ENCODE peak calls at places on chromosome 1, in seven cellular contexts. One of them, this sample, is unnamed.

GRCh38 chr1:225814381-225814780 is 4.5 kb downstream of the EPHX1 start:
- DNase-seq in IMR-90: no peak
- DNase-seq in H9: no peak
- DNase-seq in H1: no peak
- DNase-seq in neuronal stem cell: no peak
- DNase-seq in mesenchymal stem cell: no peak
- DNase-seq in mesendoderm: no peak
- DNase-seq in this sample: no peak

GRCh38 chr1:245969274-245969673 is 537.8 kb downstream of the SMYD3 start:
- DNase-seq in IMR-90: peak
- DNase-seq in H9: no peak
- DNase-seq in H1: no peak
- DNase-seq in neuronal stem cell: no peak
- DNase-seq in mesenchymal stem cell: peak
- DNase-seq in mesendoderm: peak
- DNase-seq in this sample: no peak

GRCh38 chr1:240417317-240417716 is 194.6 kb downstream of the GREM2 start:
- DNase-seq in IMR-90: peak
- DNase-seq in H9: no peak
- DNase-seq in H1: no peak
- DNase-seq in neuronal stem cell: no peak
- DNase-seq in mesenchymal stem cell: no peak
- DNase-seq in mesendoderm: no peak
- DNase-seq in this sample: no peak

GRCh38 chr1:54774820-54775498 is 10.6 kb upstream of the PARS2 start:
- DNase-seq in IMR-90: peak
- DNase-seq in H9: peak
- DNase-seq in H1: peak
- DNase-seq in neuronal stem cell: peak
- DNase-seq in mesenchymal stem cell: peak
- DNase-seq in mesendoderm: peak
- DNase-seq in this sample: no peak

GRCh38 chr1:202685671-202686070 is 24.6 kb downstream of the SYT2 start:
- DNase-seq in IMR-90: no peak
- DNase-seq in H9: no peak
- DNase-seq in H1: no peak
- DNase-seq in neuronal stem cell: no peak
- DNase-seq in mesenchymal stem cell: no peak
- DNase-seq in mesendoderm: no peak
- DNase-seq in this sample: peak

GRCh38 chr1:109133815-109134214 is 19.9 kb downstream of the ELAPOR1 start:
- DNase-seq in IMR-90: no peak
- DNase-seq in H9: no peak
- DNase-seq in H1: no peak
- DNase-seq in neuronal stem cell: no peak
- DNase-seq in mesenchymal stem cell: no peak
- DNase-seq in mesendoderm: no peak
- DNase-seq in this sample: no peak

GRCh38 chr1:119771016-119771415 is 2.3 kb upstream of the HMGCS2 start:
- DNase-seq in IMR-90: peak
- DNase-seq in H9: no peak
- DNase-seq in H1: no peak
- DNase-seq in neuronal stem cell: no peak
- DNase-seq in mesenchymal stem cell: no peak
- DNase-seq in mesendoderm: peak
- DNase-seq in this sample: no peak

GRCh38 chr1:206557636-206558473 is 50.5 kb downstream of the RASSF5 start:
- DNase-seq in IMR-90: no peak
- DNase-seq in H9: no peak
- DNase-seq in H1: no peak
- DNase-seq in neuronal stem cell: no peak
- DNase-seq in mesenchymal stem cell: peak
- DNase-seq in mesendoderm: no peak
- DNase-seq in this sample: peak

GRCh38 chr1:205229399-205229861 is 1.7 kb downstream of the TMCC2 start:
- DNase-seq in IMR-90: peak
- DNase-seq in H9: peak
- DNase-seq in H1: peak
- DNase-seq in neuronal stem cell: peak
- DNase-seq in mesenchymal stem cell: peak
- DNase-seq in mesendoderm: peak
- DNase-seq in this sample: peak

GRCh38 chr1:13605159-13605558 is 21.5 kb downstream of the PDPN start:
- DNase-seq in IMR-90: peak
- DNase-seq in H9: no peak
- DNase-seq in H1: no peak
- DNase-seq in neuronal stem cell: no peak
- DNase-seq in mesenchymal stem cell: peak
- DNase-seq in mesendoderm: no peak
- DNase-seq in this sample: peak

GRCh38 chr1:239179001-239179400 is 207.4 kb upstream of the CHRM3 start:
- DNase-seq in IMR-90: no peak
- DNase-seq in H9: no peak
- DNase-seq in H1: no peak
- DNase-seq in neuronal stem cell: no peak
- DNase-seq in mesenchymal stem cell: no peak
- DNase-seq in mesendoderm: no peak
- DNase-seq in this sample: no peak

GRCh38 chr1:207084701-207085180 is 3.9 kb upstream of the C4BPB start:
- DNase-seq in IMR-90: peak
- DNase-seq in H9: peak
- DNase-seq in H1: peak
- DNase-seq in neuronal stem cell: peak
- DNase-seq in mesenchymal stem cell: peak
- DNase-seq in mesendoderm: peak
- DNase-seq in this sample: peak

GRCh38 chr1:182604128-182604834 is at the start of gene RGS16:
- DNase-seq in IMR-90: peak
- DNase-seq in H9: peak
- DNase-seq in H1: peak
- DNase-seq in neuronal stem cell: peak
- DNase-seq in mesenchymal stem cell: peak
- DNase-seq in mesendoderm: peak
- DNase-seq in this sample: peak

GRCh38 chr1:174712541-174712940 is 264.8 kb downstream of the GPR52 start:
- DNase-seq in IMR-90: no peak
- DNase-seq in H9: no peak
- DNase-seq in H1: no peak
- DNase-seq in neuronal stem cell: no peak
- DNase-seq in mesenchymal stem cell: no peak
- DNase-seq in mesendoderm: no peak
- DNase-seq in this sample: no peak

GRCh38 chr1:226734611-226735153 is 4.4 kb downstream of the ITPKB start:
- DNase-seq in IMR-90: no peak
- DNase-seq in H9: no peak
- DNase-seq in H1: no peak
- DNase-seq in neuronal stem cell: no peak
- DNase-seq in mesenchymal stem cell: no peak
- DNase-seq in mesendoderm: no peak
- DNase-seq in this sample: no peak

GRCh38 chr1:234885601-234886000 is 243.0 kb downstream of the TOMM20 start:
- DNase-seq in IMR-90: no peak
- DNase-seq in H9: no peak
- DNase-seq in H1: no peak
- DNase-seq in neuronal stem cell: no peak
- DNase-seq in mesenchymal stem cell: no peak
- DNase-seq in mesendoderm: no peak
- DNase-seq in this sample: no peak

GRCh38 chr1:22037520-22037919 is 15.0 kb upstream of the CDC42 start:
- DNase-seq in IMR-90: no peak
- DNase-seq in H9: no peak
- DNase-seq in H1: no peak
- DNase-seq in neuronal stem cell: no peak
- DNase-seq in mesenchymal stem cell: no peak
- DNase-seq in mesendoderm: no peak
- DNase-seq in this sample: no peak

GRCh38 chr1:22041505-22041904 is 11.0 kb upstream of the CDC42 start:
- DNase-seq in IMR-90: no peak
- DNase-seq in H9: no peak
- DNase-seq in H1: no peak
- DNase-seq in neuronal stem cell: no peak
- DNase-seq in mesenchymal stem cell: no peak
- DNase-seq in mesendoderm: no peak
- DNase-seq in this sample: no peak

GRCh38 chr1:22043175-22043769 is 9.2 kb upstream of the CDC42 start:
- DNase-seq in IMR-90: no peak
- DNase-seq in H9: no peak
- DNase-seq in H1: no peak
- DNase-seq in neuronal stem cell: no peak
- DNase-seq in mesenchymal stem cell: no peak
- DNase-seq in mesendoderm: no peak
- DNase-seq in this sample: peak

GRCh38 chr1:22038036-22038435 is 14.5 kb upstream of the CDC42 start:
- DNase-seq in IMR-90: no peak
- DNase-seq in H9: no peak
- DNase-seq in H1: no peak
- DNase-seq in neuronal stem cell: no peak
- DNase-seq in mesenchymal stem cell: no peak
- DNase-seq in mesendoderm: no peak
- DNase-seq in this sample: no peak

GRCh38 chr1:22039594-22040347 is 12.7 kb upstream of the CDC42 start:
- DNase-seq in IMR-90: peak
- DNase-seq in H9: peak
- DNase-seq in H1: no peak
- DNase-seq in neuronal stem cell: no peak
- DNase-seq in mesenchymal stem cell: peak
- DNase-seq in mesendoderm: peak
- DNase-seq in this sample: no peak
- H2BK5ac ChIP-seq in IMR-90: no peak
- H2BK5ac ChIP-seq in H9: no peak
- H2BK5ac ChIP-seq in H1: peak
- H2BK5ac ChIP-seq in neuronal stem cell: no peak
- H2BK5ac ChIP-seq in mesenchymal stem cell: no peak
- H2BK5ac ChIP-seq in mesendoderm: no peak
- H2BK5ac ChIP-seq in this sample: no peak

GRCh38 chr1:198255783-198256182 is 99.0 kb downstream of the NEK7 start:
- DNase-seq in IMR-90: no peak
- DNase-seq in H9: no peak
- DNase-seq in H1: no peak
- DNase-seq in neuronal stem cell: no peak
- DNase-seq in mesenchymal stem cell: no peak
- DNase-seq in mesendoderm: no peak
- DNase-seq in this sample: no peak

GRCh38 chr1:198254948-198255347 is 98.2 kb downstream of the NEK7 start:
- DNase-seq in IMR-90: no peak
- DNase-seq in H9: no peak
- DNase-seq in H1: no peak
- DNase-seq in neuronal stem cell: no peak
- DNase-seq in mesenchymal stem cell: no peak
- DNase-seq in mesendoderm: no peak
- DNase-seq in this sample: no peak

GRCh38 chr1:198253668-198254067 is 96.9 kb downstream of the NEK7 start:
- DNase-seq in IMR-90: peak
- DNase-seq in H9: no peak
- DNase-seq in H1: no peak
- DNase-seq in neuronal stem cell: no peak
- DNase-seq in mesenchymal stem cell: peak
- DNase-seq in mesendoderm: no peak
- DNase-seq in this sample: peak

GRCh38 chr1:198253259-198253658 is 96.5 kb downstream of the NEK7 start:
- DNase-seq in IMR-90: no peak
- DNase-seq in H9: no peak
- DNase-seq in H1: no peak
- DNase-seq in neuronal stem cell: no peak
- DNase-seq in mesenchymal stem cell: no peak
- DNase-seq in mesendoderm: no peak
- DNase-seq in this sample: no peak

GRCh38 chr1:198254521-198254920 is 97.7 kb downstream of the NEK7 start:
- DNase-seq in IMR-90: no peak
- DNase-seq in H9: no peak
- DNase-seq in H1: no peak
- DNase-seq in neuronal stem cell: no peak
- DNase-seq in mesenchymal stem cell: peak
- DNase-seq in mesendoderm: no peak
- DNase-seq in this sample: no peak
- H3K4me2 ChIP-seq in IMR-90: no peak
- H3K4me2 ChIP-seq in H9: no peak
- H3K4me2 ChIP-seq in H1: no peak
- H3K4me2 ChIP-seq in neuronal stem cell: no peak
- H3K4me2 ChIP-seq in mesenchymal stem cell: no peak
- H3K4me2 ChIP-seq in mesendoderm: no peak
- H3K4me2 ChIP-seq in this sample: no peak

GRCh38 chr1:20505488-20505887 is 2.5 kb downstream of the MUL1 start:
- DNase-seq in IMR-90: no peak
- DNase-seq in H9: no peak
- DNase-seq in H1: no peak
- DNase-seq in neuronal stem cell: no peak
- DNase-seq in mesenchymal stem cell: no peak
- DNase-seq in mesendoderm: no peak
- DNase-seq in this sample: no peak

GRCh38 chr1:20508411-20508771 is 440 bp upstream of the MUL1 start:
- DNase-seq in IMR-90: no peak
- DNase-seq in H9: no peak
- DNase-seq in H1: no peak
- DNase-seq in neuronal stem cell: no peak
- DNase-seq in mesenchymal stem cell: no peak
- DNase-seq in mesendoderm: no peak
- DNase-seq in this sample: no peak

GRCh38 chr1:20507248-20507563 is 745 bp downstream of the MUL1 start:
- DNase-seq in IMR-90: no peak
- DNase-seq in H9: no peak
- DNase-seq in H1: no peak
- DNase-seq in neuronal stem cell: no peak
- DNase-seq in mesenchymal stem cell: no peak
- DNase-seq in mesendoderm: no peak
- DNase-seq in this sample: no peak

GRCh38 chr1:20511518-20512428 is 3.8 kb upstream of the MUL1 start:
- DNase-seq in IMR-90: no peak
- DNase-seq in H9: no peak
- DNase-seq in H1: no peak
- DNase-seq in neuronal stem cell: no peak
- DNase-seq in mesenchymal stem cell: peak
- DNase-seq in mesendoderm: no peak
- DNase-seq in this sample: no peak

GRCh38 chr1:20507564-20508410 is at the start of gene MUL1:
- DNase-seq in IMR-90: peak
- DNase-seq in H9: peak
- DNase-seq in H1: peak
- DNase-seq in neuronal stem cell: peak
- DNase-seq in mesenchymal stem cell: peak
- DNase-seq in mesendoderm: peak
- DNase-seq in this sample: peak
- H2BK5ac ChIP-seq in IMR-90: peak
- H2BK5ac ChIP-seq in H9: no peak
- H2BK5ac ChIP-seq in H1: peak
- H2BK5ac ChIP-seq in neuronal stem cell: no peak
- H2BK5ac ChIP-seq in mesenchymal stem cell: no peak
- H2BK5ac ChIP-seq in mesendoderm: no peak
- H2BK5ac ChIP-seq in this sample: no peak

GRCh38 chr1:7585216-7585907 is 185.7 kb upstream of the VAMP3 start:
- DNase-seq in IMR-90: no peak
- DNase-seq in H9: no peak
- DNase-seq in H1: no peak
- DNase-seq in neuronal stem cell: no peak
- DNase-seq in mesenchymal stem cell: no peak
- DNase-seq in mesendoderm: no peak
- DNase-seq in this sample: no peak
- H3K4me2 ChIP-seq in IMR-90: no peak
- H3K4me2 ChIP-seq in H9: no peak
- H3K4me2 ChIP-seq in H1: no peak
- H3K4me2 ChIP-seq in neuronal stem cell: no peak
- H3K4me2 ChIP-seq in mesenchymal stem cell: no peak
- H3K4me2 ChIP-seq in mesendoderm: no peak
- H3K4me2 ChIP-seq in this sample: no peak